ENCODE peak calls at places on chromosomes 11 and 22, in eight cellular contexts. V, L, W, M, Q, E, Z and H are unnamed samples.

GRCh38 chr22:41782751-41783150 is 17.7 kb upstream of the CCDC134 start:
- DNase-seq in L (no peak), V (no peak), E (no peak), Z (no peak), W (no peak), M (no peak), Q (no peak), H (no peak)

GRCh38 chr11:2915473-2915872 is 13.7 kb downstream of the PHLDA2 start:
- DNase-seq in W (no peak), E (no peak), M (no peak), Z (no peak), Q (no peak), V (no peak), L (no peak), H (no peak)

GRCh38 chr22:49517211-49517610 is 310.5 kb downstream of the BRD1 start:
- DNase-seq in Z (no peak), W (no peak), Q (no peak), V (no peak), M (no peak), E (no peak), L (no peak), H (no peak)

GRCh38 chr11:114318361-114318760 is 22.2 kb downstream of the NNMT start:
- DNase-seq in E (no peak), M (no peak), Q (no peak), W (no peak), L (peak), Z (no peak), V (peak), H (no peak)

GRCh38 chr11:71252434-71252781 is at the start of gene SHANK2:
- DNase-seq in Z (no peak), V (no peak), M (no peak), W (no peak), E (no peak), L (no peak), Q (no peak), H (peak)

GRCh38 chr22:49856343-49856742 is 2.7 kb downstream of the ZBED4 start:
- DNase-seq in V (no peak), M (no peak), E (no peak), W (no peak), Q (no peak), L (no peak), Z (no peak), H (no peak)

GRCh38 chr22:29872989-29873388 is 10.0 kb upstream of the MTMR3 start:
- DNase-seq in W (no peak), E (no peak), M (peak), V (no peak), L (no peak), Q (no peak), Z (no peak), H (no peak)

GRCh38 chr11:96161271-96162089 is 181.5 kb downstream of the MAML2 start:
- DNase-seq in M (no peak), L (peak), E (no peak), Z (no peak), W (no peak), Q (no peak), V (no peak), H (no peak)

GRCh38 chr11:72828692-72829101 is 14.5 kb downstream of the ATG16L2 start:
- DNase-seq in M (no peak), V (no peak), W (no peak), E (no peak), L (no peak), Z (no peak), Q (no peak), H (no peak)

GRCh38 chr22:19149047-19149883 is 827 bp downstream of the GSC2 start:
- DNase-seq in E (peak), M (no peak), V (no peak), L (no peak), W (peak), Z (no peak), Q (no peak), H (peak)

GRCh38 chr22:46561435-46561905 is 24.1 kb upstream of the CELSR1 start:
- DNase-seq in W (no peak), V (no peak), Q (no peak), E (peak), L (no peak), Z (no peak), M (no peak), H (peak)

GRCh38 chr11:65787649-65788622 is 1.1 kb downstream of the OVOL1 start:
- DNase-seq in L (no peak), M (no peak), E (no peak), Q (no peak), W (no peak), Z (peak), V (no peak), H (peak)

GRCh38 chr22:49260681-49261580 is 566.7 kb downstream of the BRD1 start:
- DNase-seq in W (no peak), E (no peak), Z (no peak), V (no peak), L (no peak), Q (no peak), M (no peak), H (no peak)

GRCh38 chr11:115672412-115672811 is 168.2 kb upstream of the CADM1 start:
- DNase-seq in V (no peak), Z (no peak), E (no peak), L (no peak), Q (no peak), M (no peak), W (no peak), H (no peak)

GRCh38 chr22:50191041-50191740 is 5.5 kb downstream of the TRABD start:
- DNase-seq in E (peak), Z (no peak), Q (no peak), M (peak), W (peak), V (no peak), L (no peak), H (peak)

GRCh38 chr11:8604078-8604723 is 10.2 kb upstream of the STK33 start:
- DNase-seq in M (no peak), Q (peak), L (peak), Z (no peak), E (peak), W (no peak), V (peak), H (peak)